ENCODE peak calls at places on chromosomes 5 and 9, in seven cellular contexts. A is IMR-90, O is foreskin fibroblast, Z is endothelial cell, R is WTC11, Y is fibroblast of mammary gland, I is psoas muscle. G is an unnamed sample.

GRCh38 chr9:89397471-89397870 is 79.2 kb downstream of the SECISBP2 start:
- DNase-seq in A (no peak), O (no peak), Z (no peak), R (no peak), Y (no peak), I (peak), G (no peak)

GRCh38 chr5:14323466-14323865 is 180.3 kb downstream of the TRIO start:
- DNase-seq in A (no peak), O (no peak), Z (no peak), R (no peak), Y (no peak), I (no peak), G (no peak)

GRCh38 chr5:136053336-136054121 is 24.7 kb downstream of the TGFBI start:
- DNase-seq in A (peak), O (peak), Z (no peak), R (no peak), Y (peak), I (peak), G (peak)

GRCh38 chr9:100213730-100214477 is 114.9 kb downstream of the INVS start:
- DNase-seq in A (peak), O (peak), Z (no peak), R (no peak), Y (peak), I (no peak), G (peak)

GRCh38 chr5:34891981-34892380 is 23.3 kb downstream of the RAD1 start:
- DNase-seq in A (peak), O (peak), Z (no peak), R (no peak), Y (peak), I (no peak), G (peak)

GRCh38 chr5:149656576-149657182 is 73.4 kb upstream of the PPARGC1B start:
- DNase-seq in A (no peak), O (no peak), Z (peak), R (peak), Y (peak), I (no peak), G (peak)

GRCh38 chr5:158079097-158079496 is 220.2 kb upstream of the CLINT1 start:
- DNase-seq in A (no peak), O (no peak), Z (no peak), R (no peak), Y (no peak), I (no peak), G (no peak)

GRCh38 chr9:108511200-108511756 is 344.5 kb downstream of the ACTL7B start:
- DNase-seq in A (peak), O (peak), Z (no peak), R (no peak), Y (peak), I (no peak), G (peak)

GRCh38 chr9:24293391-24293790 is 252.3 kb downstream of the IZUMO3 start:
- DNase-seq in A (no peak), O (no peak), Z (no peak), R (no peak), Y (no peak), I (no peak), G (no peak)

GRCh38 chr9:94922098-94922607 is 195.7 kb downstream of the AOPEP start:
- DNase-seq in A (peak), O (peak), Z (no peak), R (no peak), Y (peak), I (no peak), G (peak)

GRCh38 chr5:58490397-58491072 is 700 bp upstream of the GAPT start:
- DNase-seq in A (no peak), O (no peak), Z (no peak), R (no peak), Y (no peak), I (no peak), G (no peak)
- TF ChIP-seq CTCF in A (no peak), O (no peak), Z (no peak), R (no peak), Y (no peak), I (no peak), G (no peak)

GRCh38 chr9:87148391-87149237 is 201.3 kb upstream of the GAS1 start:
- DNase-seq in A (peak), O (peak), Z (peak), R (peak), Y (peak), I (peak), G (peak)
- TF ChIP-seq CTCF in A (peak), O (peak), Z (no peak), R (no peak), Y (no peak), I (no peak), G (peak)

DNA sequence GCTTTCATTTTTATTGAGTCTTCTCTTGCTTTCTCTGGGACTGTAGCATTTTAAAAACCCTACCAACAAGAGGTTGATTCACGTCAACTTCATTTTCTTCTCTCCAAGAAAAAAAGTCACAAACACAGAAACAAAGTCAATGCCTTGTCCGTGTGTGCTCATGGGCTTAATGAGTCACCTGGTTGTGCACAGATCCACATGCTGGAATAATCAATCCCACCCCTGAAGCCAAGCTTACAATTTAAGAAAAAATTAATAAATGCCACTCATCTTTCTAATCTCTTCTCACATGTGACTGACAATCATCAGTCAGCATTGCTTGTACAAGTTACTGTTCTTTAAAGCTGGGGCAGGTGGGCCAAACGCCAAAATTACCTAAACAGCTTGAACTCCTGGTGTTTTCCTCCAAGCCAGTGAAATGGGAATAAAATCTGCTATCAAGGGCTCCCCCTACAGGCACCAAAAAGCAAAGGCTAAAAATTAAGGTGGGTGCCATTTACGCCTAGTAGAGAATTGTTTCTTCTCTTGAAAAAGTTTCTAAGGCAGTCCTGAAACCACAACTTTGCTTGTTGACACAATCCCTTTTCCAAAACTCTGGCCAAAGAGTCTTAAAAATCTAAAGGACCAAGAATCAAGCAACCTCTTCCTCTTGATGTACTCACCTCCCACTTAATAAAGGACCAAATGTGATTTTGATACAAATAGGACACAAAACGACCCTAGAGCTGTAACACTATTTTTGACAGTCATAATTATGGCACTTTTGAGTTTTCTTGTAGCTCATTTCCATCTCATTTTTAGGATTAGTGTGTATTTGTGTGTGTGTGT is 21.3 kb downstream of the TRMO start:
- DNase-seq in A (peak), O (peak), Z (peak), R (no peak), Y (peak), I (no peak), G (peak)
- TF ChIP-seq CTCF in A (peak), O (peak), Z (peak), R (peak), Y (peak), I (peak), G (peak)

DNA sequence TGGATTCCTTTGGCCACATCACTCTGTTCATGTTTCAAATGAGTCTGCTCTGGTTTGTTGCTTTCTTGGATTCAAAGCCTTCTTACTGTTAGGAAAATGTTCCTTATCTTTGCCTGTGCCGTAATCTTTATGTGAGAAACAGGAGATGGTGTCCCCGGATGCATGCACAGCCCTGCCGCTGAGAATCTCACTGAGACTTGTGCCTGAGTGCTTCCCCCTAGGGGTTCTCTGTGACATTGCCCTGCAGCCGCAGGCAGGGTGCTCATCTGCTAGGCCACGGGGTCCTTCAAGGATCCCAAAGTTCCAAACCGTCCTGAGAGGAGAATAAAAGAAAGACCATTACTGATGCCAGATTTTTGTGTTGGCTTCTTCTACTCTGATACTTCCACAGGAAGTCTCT is 81.4 kb upstream of the ANKRD55 start:
- DNase-seq in A (no peak), O (no peak), Z (peak), R (peak), Y (peak), I (no peak), G (peak)
- TF ChIP-seq CTCF in A (peak), O (peak), Z (peak), R (peak), Y (peak), I (no peak), G (peak)

GRCh38 chr5:172362755-172363154 is 79.2 kb upstream of the UBTD2 start:
- DNase-seq in A (peak), O (peak), Z (no peak), R (no peak), Y (peak), I (no peak), G (no peak)
- TF ChIP-seq CTCF in A (no peak), O (no peak), Z (no peak), R (no peak), Y (no peak), I (no peak), G (no peak)

GRCh38 chr9:77040340-77040739 is 20.9 kb downstream of the FOXB2 start:
- DNase-seq in A (no peak), O (no peak), Z (no peak), R (no peak), Y (no peak), I (no peak), G (no peak)
- TF ChIP-seq CTCF in A (no peak), O (no peak), Z (no peak), R (no peak), Y (no peak), I (no peak), G (no peak)

G was measured in choroid plexus epithelial cell.